ENCODE peak calls at places on chromosome 4, in eight cellular contexts. N is thoracic aorta; W is nephron progenitor cell; T is foreskin fibroblast; O is HL-60; R is CD4-positive, alpha-beta T cell; F is fibroblast of mammary gland; M is AG10803. U is an unnamed sample.

GRCh38 chr4:139453041-139453370 is 915 bp upstream of the RAB33B start:
- DNase-seq in M (no peak), N (no peak), W (no peak), F (no peak), T (no peak), R (no peak), O (peak), U (no peak)

GRCh38 chr4:55547461-55547770 is 707 bp upstream of the CLOCK start:
- DNase-seq in O (no peak), T (peak), W (peak), F (no peak), N (no peak), M (no peak), R (no peak), U (no peak)

GRCh38 chr4:90357117-90357710 is 230.0 kb downstream of the CCSER1 start:
- DNase-seq in F (peak), O (peak), N (no peak), W (no peak), R (no peak), M (peak), T (peak), U (peak)

GRCh38 chr4:185079271-185079905 is 61.1 kb downstream of the HELT start:
- DNase-seq in O (no peak), M (no peak), N (no peak), F (no peak), T (no peak), R (no peak), W (no peak), U (no peak)

GRCh38 chr4:7050481-7051143 is 7.4 kb downstream of the TADA2B start:
- DNase-seq in O (no peak), M (no peak), F (no peak), N (no peak), R (no peak), W (no peak), T (no peak), U (no peak)

GRCh38 chr4:153489856-153490558 is 23.8 kb downstream of the TMEM131L start:
- DNase-seq in O (no peak), W (no peak), T (peak), F (peak), M (no peak), N (no peak), R (no peak), U (peak)

GRCh38 chr4:38366451-38366850 is 297.5 kb upstream of the KLF3 start:
- DNase-seq in O (no peak), F (peak), T (peak), R (no peak), M (peak), N (peak), W (no peak), U (no peak)

GRCh38 chr4:185570727-185571126 is 35.4 kb upstream of the PDLIM3 start:
- DNase-seq in R (no peak), M (no peak), F (no peak), T (no peak), N (no peak), W (no peak), O (no peak), U (no peak)

GRCh38 chr4:78145622-78146021 is 88.5 kb downstream of the FRAS1 start:
- DNase-seq in O (no peak), W (no peak), M (no peak), T (no peak), N (no peak), R (no peak), F (no peak), U (no peak)

GRCh38 chr4:38366997-38367396 is 297.0 kb upstream of the KLF3 start:
- DNase-seq in W (no peak), N (no peak), R (no peak), O (no peak), F (no peak), T (no peak), M (no peak), U (no peak)

GRCh38 chr4:146456681-146457080 is 65.1 kb downstream of the SLC10A7 start:
- DNase-seq in N (no peak), F (no peak), W (no peak), M (no peak), R (no peak), O (no peak), T (no peak), U (no peak)

GRCh38 chr4:101284546-101284945 is 62.8 kb downstream of the PPP3CA start:
- DNase-seq in F (peak), T (no peak), R (no peak), M (peak), O (no peak), W (no peak), N (no peak), U (peak)

GRCh38 chr4:2409381-2409783 is 9.1 kb downstream of the ZFYVE28 start:
- DNase-seq in N (no peak), R (no peak), T (no peak), W (no peak), F (no peak), M (no peak), O (no peak), U (no peak)

GRCh38 chr4:2537011-2537830 is 774 bp downstream of the FAM193A start:
- DNase-seq in N (no peak), F (peak), W (no peak), O (peak), M (peak), T (peak), R (peak), U (peak)

GRCh38 chr4:6092131-6092530 is 73.9 kb upstream of the C4orf50 start:
- DNase-seq in F (no peak), M (no peak), N (no peak), O (no peak), T (no peak), R (no peak), W (no peak), U (no peak)

DNA sequence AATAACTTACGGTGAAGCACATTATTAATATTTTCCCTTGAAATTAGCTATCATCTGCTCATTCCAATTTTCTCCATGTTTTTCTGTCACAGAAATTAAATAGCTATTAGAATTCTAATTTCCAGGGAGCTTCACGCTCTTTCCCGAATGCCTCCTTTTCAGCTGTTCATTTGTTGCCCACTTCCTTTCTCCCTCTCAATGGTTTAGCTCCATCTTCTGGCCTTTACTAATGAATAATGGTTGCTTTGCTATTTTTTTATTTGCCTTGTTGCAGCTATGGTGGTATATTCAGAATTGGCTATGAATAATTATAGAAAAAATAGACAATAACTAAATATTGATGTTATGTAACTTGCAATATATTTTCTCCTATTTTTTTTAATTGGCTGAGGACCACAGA is 70.5 kb downstream of the GRIA2 start:
- DNase-seq in F (peak), R (no peak), O (no peak), N (no peak), M (peak), T (peak), W (no peak), U (no peak)
- TF ChIP-seq CTCF in F (peak), R (no peak), O (no peak), N (no peak), M (peak), T (no peak), W (no peak), U (no peak)

GRCh38 chr4:22238742-22239141 is 277.1 kb downstream of the ADGRA3 start:
- DNase-seq in O (no peak), M (no peak), R (no peak), T (peak), F (no peak), W (peak), N (no peak), U (no peak)
- TF ChIP-seq CTCF in O (no peak), M (no peak), R (no peak), T (no peak), F (no peak), W (peak), N (no peak), U (no peak)

GRCh38 chr4:87451537-87451936 is 29.2 kb downstream of the NUDT9 start:
- DNase-seq in M (no peak), O (no peak), R (no peak), T (no peak), W (no peak), N (no peak), F (no peak), U (no peak)
- TF ChIP-seq CTCF in M (peak), O (no peak), R (no peak), T (no peak), W (no peak), N (no peak), F (peak), U (no peak)

GRCh38 chr4:16032382-16032743 is 51.5 kb downstream of the PROM1 start:
- DNase-seq in T (no peak), W (no peak), N (no peak), R (no peak), F (no peak), O (no peak), M (no peak), U (peak)

GRCh38 chr4:16031554-16032381 is 52.1 kb downstream of the PROM1 start:
- DNase-seq in N (no peak), F (no peak), T (no peak), R (no peak), O (no peak), W (no peak), M (no peak), U (peak)

GRCh38 chr4:16032871-16033505 is 50.8 kb downstream of the PROM1 start:
- DNase-seq in M (no peak), W (no peak), T (no peak), F (no peak), O (no peak), N (no peak), R (no peak), U (peak)

GRCh38 chr4:16037901-16038300 is 45.9 kb downstream of the PROM1 start:
- DNase-seq in N (no peak), R (no peak), F (no peak), T (no peak), W (no peak), M (no peak), O (no peak), U (no peak)

GRCh38 chr4:16034010-16034829 is 49.6 kb downstream of the PROM1 start:
- DNase-seq in N (no peak), M (peak), W (no peak), O (no peak), F (no peak), T (no peak), R (no peak), U (peak)
- TF ChIP-seq CTCF in N (no peak), M (no peak), W (no peak), O (no peak), F (no peak), T (no peak), R (no peak), U (no peak)

GRCh38 chr4:169116270-169116901 is 106.3 kb upstream of the CBR4 start:
- DNase-seq in T (peak), O (no peak), R (no peak), W (no peak), M (no peak), N (no peak), F (peak), U (no peak)

GRCh38 chr4:169117591-169118081 is 107.6 kb upstream of the CBR4 start:
- DNase-seq in F (peak), R (no peak), T (peak), M (peak), W (no peak), N (peak), O (no peak), U (no peak)

GRCh38 chr4:169115144-169115896 is 105.3 kb upstream of the CBR4 start:
- DNase-seq in M (no peak), R (no peak), W (no peak), O (no peak), N (no peak), T (no peak), F (no peak), U (no peak)

GRCh38 chr4:169114341-169114974 is 104.4 kb upstream of the CBR4 start:
- DNase-seq in R (no peak), N (no peak), F (no peak), W (no peak), M (no peak), O (no peak), T (no peak), U (no peak)

GRCh38 chr4:169115897-169116254 is 105.8 kb upstream of the CBR4 start:
- DNase-seq in O (no peak), R (no peak), F (peak), M (peak), N (peak), W (no peak), T (peak), U (peak)
- TF ChIP-seq CTCF in O (no peak), R (no peak), F (peak), M (peak), N (no peak), W (no peak), T (peak), U (peak)

DNA sequence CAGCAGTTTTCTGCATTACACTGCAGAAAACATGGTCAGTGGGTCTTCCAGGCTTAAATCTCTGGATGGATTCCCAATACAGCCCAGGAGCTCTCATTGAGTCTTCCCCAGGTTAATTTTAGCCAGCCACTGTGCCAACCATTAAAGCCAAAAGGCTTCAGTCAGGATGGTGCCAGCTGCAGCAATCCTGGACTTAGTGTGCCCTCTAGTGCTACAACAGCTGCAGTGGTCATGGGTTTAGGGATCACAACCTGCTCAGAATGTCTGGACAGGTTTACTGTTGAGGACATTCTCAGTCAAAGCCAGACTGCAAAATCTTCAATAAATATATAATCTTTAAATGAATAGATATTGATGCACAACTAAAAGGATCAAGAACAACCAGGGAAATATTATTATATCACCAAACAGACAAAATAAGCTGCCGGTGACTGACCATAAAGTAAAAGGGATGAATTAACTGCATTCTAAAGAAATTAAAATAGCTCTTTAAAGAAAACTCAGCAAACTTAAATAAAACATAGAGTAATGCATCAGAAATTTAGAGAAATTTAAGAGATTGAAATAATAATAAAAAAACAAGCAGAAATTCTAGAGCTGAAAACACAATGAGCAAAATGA is 639.9 kb downstream of the SPOCK3 start:
- DNase-seq in M (peak), T (peak), F (peak), O (peak), N (no peak), W (peak), R (no peak), U (no peak)
- TF ChIP-seq CTCF in M (peak), T (peak), F (peak), O (peak), N (peak), W (peak), R (no peak), U (no peak)